ENCODE peak calls at places on chromosomes 2 and 18, in eight cellular contexts. L is progenitor cell of endocrine pancreas, G is tibial artery, N is upper lobe of right lung, O is kidney, R is lower lobe of right lung, B is right lobe of liver, S is OCI-LY7. Y is an unnamed sample.

GRCh38 chr2:216700088-216700567 is 4.8 kb upstream of the IGFBP5 start:
- DNase-seq in L (no peak), G (no peak), N (no peak), O (no peak), R (no peak), B (no peak), S (no peak), Y (no peak)

GRCh38 chr2:138329167-138329566 is 172.4 kb upstream of the SPOPL start:
- DNase-seq in L (no peak), G (no peak), N (no peak), O (no peak), R (no peak), B (no peak), S (no peak), Y (no peak)

GRCh38 chr2:11589316-11589940 is 55.6 kb downstream of the GREB1 start:
- DNase-seq in L (no peak), G (no peak), N (no peak), O (peak; percentile 55), R (no peak), B (no peak), S (no peak), Y (no peak)

GRCh38 chr2:53202063-53202462 is 565.5 kb upstream of the CHAC2 start:
- DNase-seq in L (no peak), G (no peak), N (no peak), O (no peak), R (no peak), B (no peak), S (no peak), Y (no peak)

GRCh38 chr2:239070466-239070865 is 222.6 kb downstream of the TWIST2 start:
- DNase-seq in L (no peak), G (no peak), N (no peak), O (no peak), R (no peak), B (no peak), S (no peak), Y (no peak)

GRCh38 chr2:10390369-10390801 is 57.7 kb downstream of the ODC1 start:
- DNase-seq in L (no peak), G (no peak), N (no peak), O (no peak), R (no peak), B (no peak), S (no peak), Y (no peak)

GRCh38 chr2:234494361-234495075 is 2.4 kb downstream of the ARL4C start:
- DNase-seq in L (no peak), G (no peak), N (no peak), O (no peak), R (no peak), B (no peak), S (peak; percentile 55), Y (no peak)

GRCh38 chr18:48992791-48993555 is 42.2 kb upstream of the SMAD7 start:
- DNase-seq in L (no peak), G (no peak), N (no peak), O (peak; percentile 59), R (peak; percentile 62), B (no peak), S (peak; percentile 61), Y (no peak)

GRCh38 chr2:53632714-53633113 is 134.9 kb upstream of the CHAC2 start:
- DNase-seq in L (no peak), G (no peak), N (no peak), O (no peak), R (no peak), B (no peak), S (no peak), Y (no peak)

GRCh38 chr2:18980778-18981104 is 377.7 kb downstream of the OSR1 start:
- DNase-seq in L (no peak), G (no peak), N (no peak), O (no peak), R (no peak), B (no peak), S (no peak), Y (no peak)

GRCh38 chr2:240990266-240990529 is 8.2 kb upstream of the SNED1 start:
- DNase-seq in L (no peak), G (no peak), N (no peak), O (no peak), R (no peak), B (no peak), S (no peak), Y (no peak)

GRCh38 chr2:47108638-47109372 is 46.3 kb downstream of the STPG4 start:
- DNase-seq in L (no peak), G (no peak), N (no peak), O (no peak), R (no peak), B (no peak), S (no peak), Y (no peak)

GRCh38 chr2:122451040-122451439 is 695.6 kb downstream of the TSN start:
- DNase-seq in L (no peak), G (no peak), N (no peak), O (no peak), R (no peak), B (no peak), S (peak; percentile 46), Y (no peak)

GRCh38 chr18:22737054-22737453 is 196.1 kb upstream of the RBBP8 start:
- DNase-seq in L (no peak), G (no peak), N (no peak), O (no peak), R (no peak), B (no peak), S (no peak), Y (no peak)

GRCh38 chr2:47344890-47345583 is 57.9 kb upstream of the MSH2 start:
- DNase-seq in L (peak; percentile 92), G (peak; percentile 68), N (peak; percentile 84), O (peak; percentile 93), R (peak; percentile 86), B (peak; percentile 81), S (no peak), Y (peak; percentile 92)

GRCh38 chr2:166384774-166385173 is 9.0 kb upstream of the SCN9A start:
- DNase-seq in L (no peak), G (no peak), N (no peak), O (no peak), R (no peak), B (no peak), S (peak; percentile 34), Y (no peak)
- TF ChIP-seq CTCF in L (peak; percentile 63), G (peak; percentile 49), N (peak; percentile 42), O (no peak), R (peak; percentile 41), B (peak; percentile 52), S (peak; percentile 81), Y (peak; percentile 70)

DNA sequence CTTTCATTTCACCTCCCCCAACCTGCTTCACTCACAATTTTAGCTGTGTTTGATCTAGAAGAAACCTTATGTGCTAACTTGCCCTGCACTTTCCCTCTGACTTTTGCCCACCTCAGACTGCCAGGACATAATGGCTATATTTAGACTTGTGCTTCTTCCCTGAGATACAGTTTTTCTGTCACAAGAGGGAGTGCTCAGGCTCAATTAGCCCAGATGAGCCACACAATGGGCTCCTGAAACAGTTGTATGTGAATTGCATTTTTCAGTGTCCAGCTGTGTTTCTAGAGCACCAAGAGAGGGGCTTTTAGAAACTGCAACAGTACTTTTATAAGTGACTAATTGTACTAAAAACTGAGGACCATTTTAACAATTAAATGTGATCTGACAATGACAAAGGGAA is 109.6 kb downstream of the FSHR start:
- DNase-seq in L (no peak), G (no peak), N (no peak), O (no peak), R (no peak), B (no peak), S (no peak), Y (no peak)
- TF ChIP-seq CTCF in L (peak; percentile 48), G (no peak), N (no peak), O (no peak), R (no peak), B (no peak), S (no peak), Y (no peak)

GRCh38 chr2:31832363-31832762 is 178.4 kb downstream of the MEMO1 start:
- DNase-seq in L (no peak), G (no peak), N (no peak), O (no peak), R (no peak), B (no peak), S (no peak), Y (no peak)

GRCh38 chr2:31831585-31831984 is 179.2 kb downstream of the MEMO1 start:
- DNase-seq in L (no peak), G (no peak), N (no peak), O (no peak), R (no peak), B (no peak), S (no peak), Y (no peak)

DNA sequence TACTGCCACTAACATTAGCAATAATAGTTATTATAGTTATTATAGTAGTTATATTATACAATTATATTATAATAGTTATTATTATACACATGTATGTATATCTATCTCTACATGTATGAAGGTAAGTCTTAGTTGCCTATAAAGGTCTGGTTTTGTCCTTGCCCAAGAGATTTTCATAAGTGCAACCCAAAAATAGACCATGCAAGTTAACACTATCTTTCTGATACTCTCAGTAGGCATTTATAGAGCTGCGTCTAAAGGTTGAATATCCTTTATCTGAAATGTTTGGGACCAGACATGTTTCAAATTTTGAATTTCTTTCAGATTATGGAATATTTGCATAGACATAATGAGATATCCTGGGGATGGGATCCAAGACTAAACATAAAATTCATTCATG is 175.4 kb downstream of the MEMO1 start:
- DNase-seq in L (no peak), G (no peak), N (no peak), O (no peak), R (no peak), B (no peak), S (no peak), Y (no peak)
- TF ChIP-seq CTCF in L (no peak), G (no peak), N (no peak), O (no peak), R (no peak), B (no peak), S (no peak), Y (no peak)

GRCh38 chr2:199911052-199911876 is at the start of gene C2orf69:
- DNase-seq in L (peak; percentile 90), G (peak; percentile 97), N (peak; percentile 97), O (peak; percentile 98), R (peak; percentile 96), B (peak; percentile 96), S (peak; percentile 96), Y (peak; percentile 97)
- TF ChIP-seq CTCF in L (peak; percentile 12), G (no peak), N (no peak), O (no peak), R (no peak), B (no peak), S (no peak), Y (no peak)

DNA sequence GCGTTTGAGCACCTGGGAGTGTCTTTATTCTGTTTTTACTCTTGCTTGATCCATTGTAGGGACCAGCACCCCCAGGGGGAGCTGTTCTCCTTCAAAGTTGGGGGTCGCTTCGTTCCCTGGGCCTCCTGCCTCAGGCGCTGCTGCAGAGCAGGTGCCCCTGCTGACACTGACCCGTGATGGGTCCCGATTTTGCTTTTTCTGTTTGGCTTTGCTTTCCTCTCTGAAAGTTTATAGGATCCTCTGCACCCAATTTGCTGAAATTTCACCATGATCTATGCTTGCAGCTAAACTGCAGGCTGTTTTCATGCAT is 22.9 kb upstream of the FAHD2A start:
- DNase-seq in L (no peak), G (peak; percentile 50), N (no peak), O (no peak), R (peak; percentile 32), B (no peak), S (peak; percentile 44), Y (no peak)
- TF ChIP-seq CTCF in L (peak; percentile 18), G (no peak), N (peak; percentile 10), O (no peak), R (no peak), B (peak; percentile 28), S (peak; percentile 69), Y (no peak)